ENCODE peak calls at places on chromosome 2, in six cellular contexts. W is KBM-7, C is T-helper 2 cell, Z is lung, J is NT2/D1, M is fibroblast of pulmonary artery. L is an unnamed sample.

GRCh38 chr2:36731941-36732700 is 35.6 kb downstream of the VIT start:
- DNase-seq in Z (no peak), C (no peak), J (no peak), W (no peak), M (peak), L (no peak)

GRCh38 chr2:238010572-238010971 is 43.8 kb downstream of the UBE2F start:
- DNase-seq in W (no peak), C (no peak), J (no peak), M (no peak), Z (no peak), L (no peak)

GRCh38 chr2:38602136-38602731 is 494 bp downstream of the HNRNPLL start:
- DNase-seq in C (peak), M (no peak), Z (peak), W (peak), J (no peak), L (no peak)

GRCh38 chr2:20050712-20051517 is 513 bp downstream of the LAPTM4A start:
- DNase-seq in M (peak), Z (peak), C (no peak), W (no peak), J (peak), L (peak)

GRCh38 chr2:156125018-156125417 is 207.5 kb downstream of the NR4A2 start:
- DNase-seq in W (no peak), M (no peak), J (peak), C (no peak), Z (no peak), L (peak)

GRCh38 chr2:95268208-95269035 is 5.8 kb upstream of the PROM2 start:
- DNase-seq in J (no peak), W (no peak), M (no peak), Z (peak), C (no peak), L (no peak)

GRCh38 chr2:216312441-216312840 is 59.8 kb downstream of the MARCHF4 start:
- DNase-seq in J (no peak), M (no peak), C (no peak), Z (no peak), W (no peak), L (no peak)

GRCh38 chr2:11655495-11655894 is 14.5 kb downstream of the NTSR2 start:
- DNase-seq in Z (no peak), J (no peak), M (no peak), C (no peak), W (no peak), L (no peak)

L was measured in iPS DF 19.7.